ENCODE peak calls at places on chromosomes 6 and 20, in six cellular contexts. N is HT-29, X is Kasumi-1, F is SHP77, J is NCI-H1092 treated with DMSO at 0.1 percent for 48 hours, B is Peyer's patch. V is an unnamed sample.

GRCh38 chr6:26538936-26539615 is 910 bp downstream of the HMGN4 start:
- DNase-seq in N (peak), F (no peak), B (no peak), X (no peak), J (no peak), V (no peak)

GRCh38 chr20:51828762-51829161 is 26.4 kb upstream of the SALL4 start:
- DNase-seq in B (no peak), F (no peak), X (no peak), J (no peak), N (no peak), V (no peak)

GRCh38 chr20:32028647-32029372 is 18.6 kb downstream of the CCM2L start:
- DNase-seq in N (no peak), B (no peak), X (no peak), F (no peak), J (no peak), V (no peak)

GRCh38 chr20:63345328-63346100 is 15.6 kb downstream of the CHRNA4 start:
- DNase-seq in N (no peak), J (peak), X (no peak), F (no peak), B (no peak), V (no peak)

GRCh38 chr6:151179321-151179720 is 60.4 kb upstream of the AKAP12 start:
- DNase-seq in N (no peak), X (no peak), J (no peak), B (no peak), F (no peak), V (no peak)

GRCh38 chr6:1686117-1687098 is 76.7 kb downstream of the FOXC1 start:
- DNase-seq in B (no peak), X (peak), F (peak), J (peak), N (peak), V (no peak)

GRCh38 chr20:44221368-44221767 is 10.8 kb upstream of the OSER1 start:
- DNase-seq in F (no peak), B (no peak), J (no peak), N (no peak), X (no peak), V (no peak)

GRCh38 chr20:46207031-46207549 is 89.0 kb downstream of the CD40 start:
- DNase-seq in J (no peak), F (no peak), B (no peak), X (no peak), N (no peak), V (no peak)

GRCh38 chr20:13930246-13930645 is 60.2 kb downstream of the SEL1L2 start:
- DNase-seq in J (no peak), B (no peak), N (no peak), X (no peak), F (no peak), V (no peak)

GRCh38 chr20:38210741-38211140 is 45.7 kb upstream of the TGM2 start:
- DNase-seq in N (no peak), J (no peak), B (no peak), F (no peak), X (no peak), V (peak)

GRCh38 chr6:159899994-159900745 is 9.4 kb downstream of the MAS1 start:
- DNase-seq in F (no peak), J (no peak), X (no peak), B (no peak), N (peak), V (no peak)

GRCh38 chr6:15602144-15602543 is 60.7 kb downstream of the DTNBP1 start:
- DNase-seq in N (peak), F (no peak), B (no peak), J (no peak), X (no peak), V (no peak)

GRCh38 chr20:18739785-18740184 is 73.8 kb upstream of the SCP2D1 start:
- DNase-seq in F (no peak), N (no peak), X (no peak), J (no peak), B (no peak), V (no peak)

GRCh38 chr6:121435444-121436069 is at the start of gene GJA1:
- DNase-seq in J (no peak), B (no peak), N (no peak), X (no peak), F (no peak), V (no peak)

GRCh38 chr20:19867074-19867473 is 109.0 kb downstream of the RIN2 start:
- DNase-seq in F (no peak), X (no peak), N (no peak), B (no peak), J (no peak), V (no peak)

GRCh38 chr6:6509304-6509703 is 79.2 kb upstream of the LY86 start:
- DNase-seq in N (no peak), F (no peak), B (no peak), J (no peak), X (no peak), V (no peak)

GRCh38 chr6:105781248-105781647 is 304.9 kb upstream of the PRDM1 start:
- DNase-seq in J (no peak), B (no peak), F (no peak), N (no peak), X (no peak), V (no peak)

GRCh38 chr6:168390746-168391400 is 50.1 kb upstream of the SMOC2 start:
- DNase-seq in N (no peak), F (no peak), J (peak), B (peak), X (no peak), V (no peak)

GRCh38 chr6:158220786-158221442 is 52.8 kb downstream of the GTF2H5 start:
- DNase-seq in J (peak), F (peak), N (peak), X (peak), B (peak), V (no peak)

GRCh38 chr6:157217894-157218370 is 105.4 kb downstream of the TMEM242 start:
- DNase-seq in F (no peak), B (no peak), X (no peak), J (no peak), N (no peak), V (no peak)

GRCh38 chr6:44222987-44223470 is 366 bp upstream of the SLC29A1 start:
- DNase-seq in N (no peak), F (no peak), J (peak), B (no peak), X (peak), V (no peak)

GRCh38 chr20:2086177-2086979 is 15.2 kb upstream of the STK35 start:
- DNase-seq in J (no peak), F (no peak), X (no peak), B (no peak), N (no peak), V (no peak)

V was measured in chondrocyte.